ENCODE peak calls at places on chromosomes 1 and 21, in six cellular contexts. One of them, this sample, is unnamed.

GRCh38 chr1:913491-914252 is 10.1 kb upstream of the SAMD11 start:
- DNase-seq in uterus: peak
- DNase-seq in right cardiac atrium: peak
- DNase-seq in brain microvascular endothelial cell: no peak
- DNase-seq in HEK293T: no peak
- DNase-seq in SW480: no peak
- DNase-seq in this sample: no peak

GRCh38 chr1:79252598-79252997 is 246.1 kb upstream of the ADGRL4 start:
- DNase-seq in uterus: no peak
- DNase-seq in right cardiac atrium: no peak
- DNase-seq in brain microvascular endothelial cell: no peak
- DNase-seq in HEK293T: no peak
- DNase-seq in SW480: no peak
- DNase-seq in this sample: no peak

GRCh38 chr1:7153464-7153863 is 368.2 kb downstream of the CAMTA1 start:
- DNase-seq in uterus: no peak
- DNase-seq in right cardiac atrium: no peak
- DNase-seq in brain microvascular endothelial cell: no peak
- DNase-seq in HEK293T: no peak
- DNase-seq in SW480: no peak
- DNase-seq in this sample: no peak

GRCh38 chr1:231052777-231053176 is 12.7 kb upstream of the FAM89A start:
- DNase-seq in uterus: no peak
- DNase-seq in right cardiac atrium: no peak
- DNase-seq in brain microvascular endothelial cell: no peak
- DNase-seq in HEK293T: no peak
- DNase-seq in SW480: no peak
- DNase-seq in this sample: no peak

GRCh38 chr1:221022331-221022730 is 143.1 kb downstream of the HLX start:
- DNase-seq in uterus: no peak
- DNase-seq in right cardiac atrium: no peak
- DNase-seq in brain microvascular endothelial cell: no peak
- DNase-seq in HEK293T: no peak
- DNase-seq in SW480: no peak
- DNase-seq in this sample: no peak

GRCh38 chr1:200364121-200364759 is 45.6 kb downstream of the ZNF281 start:
- DNase-seq in uterus: no peak
- DNase-seq in right cardiac atrium: no peak
- DNase-seq in brain microvascular endothelial cell: no peak
- DNase-seq in HEK293T: no peak
- DNase-seq in SW480: no peak
- DNase-seq in this sample: no peak

GRCh38 chr21:26833460-26833939 is 11.7 kb downstream of the ADAMTS1 start:
- DNase-seq in uterus: no peak
- DNase-seq in right cardiac atrium: peak
- DNase-seq in brain microvascular endothelial cell: no peak
- DNase-seq in HEK293T: no peak
- DNase-seq in SW480: no peak
- DNase-seq in this sample: no peak

GRCh38 chr1:108661030-108661609 is at the start of gene HENMT1:
- DNase-seq in uterus: peak
- DNase-seq in right cardiac atrium: peak
- DNase-seq in brain microvascular endothelial cell: peak
- DNase-seq in HEK293T: no peak
- DNase-seq in SW480: peak
- DNase-seq in this sample: peak

GRCh38 chr1:232810856-232811255 is 5.6 kb downstream of the MAP10 start:
- DNase-seq in uterus: no peak
- DNase-seq in right cardiac atrium: no peak
- DNase-seq in brain microvascular endothelial cell: no peak
- DNase-seq in HEK293T: no peak
- DNase-seq in SW480: no peak
- DNase-seq in this sample: no peak

GRCh38 chr21:46210378-46211136 is 18.0 kb downstream of the LSS start:
- DNase-seq in uterus: no peak
- DNase-seq in right cardiac atrium: no peak
- DNase-seq in brain microvascular endothelial cell: no peak
- DNase-seq in HEK293T: no peak
- DNase-seq in SW480: no peak
- DNase-seq in this sample: no peak

GRCh38 chr1:12573015-12573825 is 44.8 kb downstream of the DHRS3 start:
- DNase-seq in uterus: no peak
- DNase-seq in right cardiac atrium: peak
- DNase-seq in brain microvascular endothelial cell: no peak
- DNase-seq in HEK293T: no peak
- DNase-seq in SW480: no peak
- DNase-seq in this sample: no peak